ENCODE peak calls at places on chromosomes 1 and 21, in eight cellular contexts. X is choroid plexus epithelial cell, S is globus pallidus, Y is NCI-H1105 treated with DMSO at 0.1 percent for 48 hours, L is GOT3, Z is Ammon's horn, K is foreskin fibroblast, M is Right ventricle myocardium superior. T is an unnamed sample.

GRCh38 chr1:7705048-7705907 is 65.8 kb upstream of the VAMP3 start:
- DNase-seq in S (peak), K (peak), Z (peak), Y (no peak), L (no peak), M (peak), X (no peak), T (peak)

GRCh38 chr1:21909286-21909759 is 27.8 kb downstream of the HSPG2 start:
- DNase-seq in Y (no peak), L (no peak), Z (no peak), M (no peak), X (peak), S (no peak), K (peak), T (no peak)

GRCh38 chr1:199089393-199090122 is 450.7 kb downstream of the PTPRC start:
- DNase-seq in K (no peak), S (no peak), L (no peak), X (no peak), M (no peak), Z (no peak), Y (no peak), T (peak)

GRCh38 chr1:117659565-117660264 is 53.9 kb downstream of the TENT5C start:
- DNase-seq in L (no peak), S (no peak), K (no peak), M (no peak), X (no peak), Y (no peak), Z (no peak), T (no peak)

GRCh38 chr1:175129182-175129581 is 61.5 kb downstream of the TNN start:
- DNase-seq in S (no peak), Y (no peak), K (peak), L (no peak), M (no peak), X (no peak), Z (no peak), T (no peak)

GRCh38 chr21:20943476-20944085 is 54.6 kb upstream of the NCAM2 start:
- DNase-seq in K (no peak), M (no peak), L (no peak), Y (no peak), S (peak), Z (peak), X (no peak), T (no peak)

GRCh38 chr1:22804969-22805671 is 94.5 kb downstream of the EPHB2 start:
- DNase-seq in Z (no peak), Y (no peak), X (no peak), M (no peak), K (no peak), S (no peak), L (no peak), T (no peak)

GRCh38 chr21:37455504-37455911 is 88.9 kb downstream of the DYRK1A start:
- DNase-seq in L (no peak), Z (no peak), X (peak), M (no peak), S (no peak), Y (no peak), K (no peak), T (no peak)

GRCh38 chr1:115062542-115063004 is 26.7 kb downstream of the TSPAN2 start:
- DNase-seq in X (peak), Y (no peak), L (no peak), K (no peak), Z (no peak), M (peak), S (no peak), T (peak)

GRCh38 chr1:204723131-204723787 is 37.7 kb upstream of the LRRN2 start:
- DNase-seq in L (no peak), K (no peak), Y (peak), S (peak), Z (peak), X (no peak), M (no peak), T (no peak)

GRCh38 chr1:6601049-6601864 is 1.4 kb downstream of the KLHL21 start:
- DNase-seq in X (peak), M (peak), L (peak), K (peak), Y (peak), Z (peak), S (peak), T (peak)

GRCh38 chr1:54882483-54882882 is 4.5 kb downstream of the DHCR24 start:
- DNase-seq in X (peak), S (no peak), Z (no peak), L (no peak), K (peak), Y (no peak), M (no peak), T (no peak)

GRCh38 chr1:44531785-44532566 is 126.9 kb downstream of the RNF220 start:
- DNase-seq in L (no peak), S (no peak), Y (no peak), K (peak), X (peak), M (no peak), Z (no peak), T (no peak)

GRCh38 chr1:198849108-198849507 is 210.3 kb downstream of the PTPRC start:
- DNase-seq in Y (no peak), X (no peak), M (no peak), Z (no peak), K (no peak), L (no peak), S (no peak), T (no peak)

GRCh38 chr1:6027591-6027990 is 18.1 kb upstream of the KCNAB2 start:
- DNase-seq in Y (no peak), L (no peak), X (no peak), M (no peak), Z (no peak), K (no peak), S (no peak), T (no peak)

GRCh38 chr1:159076753-159077656 is at the start of gene AIM2:
- DNase-seq in L (peak), K (peak), Z (no peak), M (peak), X (no peak), Y (no peak), S (no peak), T (peak)

GRCh38 chr1:234276389-234276788 is 96.9 kb upstream of the COA6 start:
- DNase-seq in K (no peak), Y (no peak), L (no peak), M (no peak), Z (no peak), S (no peak), X (no peak), T (no peak)

GRCh38 chr1:153538315-153538821 is 2.4 kb downstream of the S100A5 start:
- DNase-seq in S (no peak), Y (no peak), X (no peak), M (no peak), L (no peak), K (peak), Z (no peak), T (no peak)

GRCh38 chr1:44060830-44061267 is 29.6 kb upstream of the SLC6A9 start:
- DNase-seq in S (no peak), X (no peak), Z (no peak), Y (no peak), M (no peak), K (no peak), L (no peak), T (no peak)

GRCh38 chr1:151399890-151400235 is 490 bp downstream of the PSMB4 start:
- DNase-seq in K (peak), X (peak), Y (no peak), S (no peak), L (no peak), M (no peak), Z (no peak), T (peak)

GRCh38 chr1:100219879-100220278 is 29.8 kb downstream of the DBT start:
- DNase-seq in K (peak), X (peak), Z (no peak), M (no peak), S (no peak), L (no peak), Y (no peak), T (no peak)

GRCh38 chr1:165376041-165376810 is 19.7 kb upstream of the LMX1A start:
- DNase-seq in M (peak), K (peak), L (peak), Y (peak), Z (peak), X (peak), S (peak), T (peak)

GRCh38 chr1:232333419-232333767 is 296.5 kb downstream of the SIPA1L2 start:
- DNase-seq in L (no peak), K (no peak), M (peak), S (no peak), Z (no peak), Y (no peak), X (no peak), T (no peak)

GRCh38 chr21:32611471-32611997 is 643 bp downstream of the CFAP298 start:
- DNase-seq in X (peak), L (no peak), M (peak), K (peak), Z (no peak), Y (peak), S (peak), T (peak)

GRCh38 chr1:3668148-3668547 is 15.8 kb downstream of the TP73 start:
- DNase-seq in Z (no peak), Y (no peak), X (no peak), L (no peak), S (no peak), K (no peak), M (peak), T (no peak)

GRCh38 chr1:81254560-81254959 is 546.2 kb upstream of the ADGRL2 start:
- DNase-seq in L (no peak), K (peak), S (no peak), Z (no peak), Y (no peak), X (peak), M (no peak), T (no peak)

GRCh38 chr1:41576206-41576605 is 91.7 kb upstream of the EDN2 start:
- DNase-seq in S (no peak), Y (no peak), K (no peak), X (no peak), L (no peak), Z (no peak), M (no peak), T (no peak)

GRCh38 chr1:199218065-199218464 is 579.2 kb downstream of the PTPRC start:
- DNase-seq in X (no peak), Z (peak), Y (no peak), S (no peak), M (no peak), L (no peak), K (no peak), T (no peak)

GRCh38 chr1:228798548-228798947 is 63.3 kb downstream of the RHOU start:
- DNase-seq in S (no peak), M (no peak), L (no peak), X (no peak), Y (no peak), Z (no peak), K (peak), T (no peak)